ENCODE peak calls at places on chromosome 1, in five cellular contexts. U is NCI-H1092, Z is Calu3, S is mucosa of descending colon, F is Daoy. Q is an unnamed sample.

GRCh38 chr1:245969274-245969673 is 537.8 kb downstream of the SMYD3 start:
- DNase-seq in U (no peak), Z (no peak), S (no peak), F (peak; percentile 83), Q (no peak)

GRCh38 chr1:209755926-209756607 is at the start of gene TRAF3IP3:
- DNase-seq in U (no peak), Z (no peak), S (peak; percentile 41), F (no peak), Q (no peak)

GRCh38 chr1:32263744-32264143 is 12.7 kb downstream of the LCK start:
- DNase-seq in U (no peak), Z (no peak), S (no peak), F (no peak), Q (no peak)

GRCh38 chr1:40332695-40333094 is 15.6 kb upstream of the COL9A2 start:
- DNase-seq in U (no peak), Z (no peak), S (no peak), F (no peak), Q (no peak)

GRCh38 chr1:228837817-228838716 is 102.8 kb downstream of the RHOU start:
- DNase-seq in U (no peak), Z (peak; percentile 87), S (peak; percentile 61), F (peak; percentile 89), Q (peak; percentile 86)

GRCh38 chr1:206892351-206892984 is 4.8 kb upstream of the IL24 start:
- DNase-seq in U (no peak), Z (no peak), S (no peak), F (no peak), Q (no peak)

GRCh38 chr1:246798606-246799496 is 74.6 kb downstream of the SCCPDH start:
- DNase-seq in U (no peak), Z (no peak), S (no peak), F (no peak), Q (no peak)

GRCh38 chr1:181102841-181103240 is 14.3 kb downstream of the IER5 start:
- DNase-seq in U (no peak), Z (no peak), S (no peak), F (no peak), Q (no peak)

GRCh38 chr1:92567211-92567868 is 80.6 kb upstream of the GFI1 start:
- DNase-seq in U (no peak), Z (no peak), S (no peak), F (no peak), Q (no peak)